ENCODE peak calls at places on chromosomes 1 and 21, in four cellular contexts. One of them, this sample, is unnamed.

GRCh38 chr1:101237229-101237837 is 514 bp downstream of the S1PR1 start:
- DNase-seq in HepG2: no peak
- DNase-seq in GM12878: peak; percentile 45
- DNase-seq in K562: no peak
- DNase-seq in this sample: peak; percentile 19

GRCh38 chr1:221025391-221026355 is 146.4 kb downstream of the HLX start:
- DNase-seq in GM12878: no peak
- DNase-seq in K562: no peak
- DNase-seq in HepG2: no peak
- DNase-seq in this sample: no peak

GRCh38 chr1:51506537-51506936 is 12.5 kb downstream of the EPS15 start:
- DNase-seq in HepG2: no peak
- DNase-seq in K562: no peak
- DNase-seq in GM12878: no peak
- DNase-seq in this sample: no peak

GRCh38 chr1:33219886-33220661 is 36.2 kb upstream of the ZNF362 start:
- DNase-seq in HepG2: no peak
- DNase-seq in GM12878: no peak
- DNase-seq in K562: no peak
- DNase-seq in this sample: peak; percentile 16

GRCh38 chr1:241990040-241990439 is 8.9 kb downstream of the MAP1LC3C start:
- DNase-seq in K562: peak; percentile 48
- DNase-seq in HepG2: no peak
- DNase-seq in GM12878: no peak
- DNase-seq in this sample: peak; percentile 47

GRCh38 chr1:43622471-43622870 is 27.5 kb upstream of the KDM4A start:
- DNase-seq in K562: no peak
- DNase-seq in HepG2: no peak
- DNase-seq in GM12878: no peak
- DNase-seq in this sample: no peak

GRCh38 chr21:27076035-27076434 is 109.1 kb upstream of the ADAMTS5 start:
- DNase-seq in HepG2: no peak
- DNase-seq in K562: no peak
- DNase-seq in GM12878: no peak
- DNase-seq in this sample: no peak

GRCh38 chr1:117371436-117372151 is 4.3 kb downstream of the MAN1A2 start:
- DNase-seq in GM12878: no peak
- DNase-seq in HepG2: no peak
- DNase-seq in K562: no peak
- DNase-seq in this sample: peak; percentile 40

GRCh38 chr1:201665036-201665435 is 126.1 kb downstream of the NAV1 start:
- DNase-seq in K562: no peak
- DNase-seq in HepG2: no peak
- DNase-seq in GM12878: no peak
- DNase-seq in this sample: no peak

DNA sequence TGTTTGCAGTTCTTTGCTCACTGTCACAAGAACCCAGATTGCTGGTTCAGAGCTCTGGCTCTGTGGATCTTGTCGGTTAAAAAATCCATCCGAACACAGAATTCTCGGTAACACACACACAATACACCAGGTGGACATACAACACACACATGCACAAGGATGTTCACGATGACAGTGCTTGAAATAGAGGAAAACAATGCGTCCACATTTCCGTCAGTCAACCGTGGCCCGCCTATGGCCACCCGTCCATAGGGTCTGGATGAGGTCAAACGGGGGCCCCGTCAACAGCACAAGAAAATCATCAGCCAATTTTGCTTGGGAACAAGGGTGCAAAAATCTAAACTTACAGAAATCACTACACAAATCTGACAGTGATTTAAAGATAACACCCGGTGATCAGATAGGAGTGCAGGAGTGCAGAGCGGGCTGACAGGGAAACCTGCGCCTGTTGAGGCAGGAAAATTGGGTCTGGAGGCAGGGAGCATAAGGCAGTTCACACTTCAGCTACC is 50.4 kb upstream of the SLC19A1 start:
- DNase-seq in HepG2: no peak
- DNase-seq in GM12878: no peak
- DNase-seq in K562: no peak
- DNase-seq in this sample: no peak
- TF ChIP-seq JUNB in HepG2: no peak
- TF ChIP-seq JUNB in GM12878: no peak
- TF ChIP-seq JUNB in K562: no peak
- TF ChIP-seq JUNB in this sample: no peak

GRCh38 chr1:6799499-6799898 is 14.2 kb downstream of the CAMTA1 start:
- DNase-seq in HepG2: no peak
- DNase-seq in K562: no peak
- DNase-seq in GM12878: no peak
- DNase-seq in this sample: no peak
- H2AFZ ChIP-seq in HepG2: no peak overlapping the region
- H2AFZ ChIP-seq in K562: no peak overlapping the region
- H2AFZ ChIP-seq in GM12878: no peak overlapping the region
- H2AFZ ChIP-seq in this sample: no peak overlapping the region

GRCh38 chr21:43269981-43270670 is 101.3 kb downstream of the CRYAA start:
- DNase-seq in HepG2: no peak
- DNase-seq in K562: no peak
- DNase-seq in GM12878: no peak
- DNase-seq in this sample: no peak

GRCh38 chr21:43268086-43268803 is 99.4 kb downstream of the CRYAA start:
- DNase-seq in GM12878: no peak
- DNase-seq in K562: no peak
- DNase-seq in HepG2: peak; percentile 39
- DNase-seq in this sample: no peak

GRCh38 chr21:43268804-43269186 is 100.0 kb downstream of the CRYAA start:
- DNase-seq in HepG2: no peak
- DNase-seq in GM12878: no peak
- DNase-seq in K562: no peak
- DNase-seq in this sample: no peak

GRCh38 chr21:43270800-43271261 is 102.0 kb downstream of the CRYAA start:
- DNase-seq in HepG2: no peak
- DNase-seq in GM12878: no peak
- DNase-seq in K562: no peak
- DNase-seq in this sample: no peak

GRCh38 chr21:43269461-43269860 is 100.7 kb downstream of the CRYAA start:
- DNase-seq in GM12878: no peak
- DNase-seq in K562: peak; percentile 68
- DNase-seq in HepG2: no peak
- DNase-seq in this sample: peak; percentile 59
- TF ChIP-seq JUNB in GM12878: no peak
- TF ChIP-seq JUNB in K562: no peak
- TF ChIP-seq JUNB in HepG2: no peak
- TF ChIP-seq JUNB in this sample: no peak

DNA sequence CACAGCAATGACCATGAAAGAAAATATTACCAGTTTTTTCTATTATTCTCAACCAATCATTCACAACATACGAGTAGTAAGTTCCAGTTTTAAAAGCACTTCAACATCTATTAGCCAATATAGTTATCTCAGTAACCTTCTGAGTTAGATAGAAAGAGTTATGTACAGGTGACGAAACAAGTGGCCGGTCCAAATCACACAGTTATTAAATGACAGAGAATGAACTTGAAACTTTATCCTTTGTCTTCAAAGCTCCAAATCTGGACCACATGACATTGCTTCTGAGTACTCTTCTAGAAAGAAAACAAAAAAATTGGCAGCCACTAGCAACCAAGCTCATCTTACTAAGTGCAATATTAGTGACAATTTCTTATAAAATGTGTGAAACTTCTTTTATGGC is 393.8 kb downstream of the OMA1 start:
- DNase-seq in HepG2: no peak
- DNase-seq in K562: no peak
- DNase-seq in GM12878: no peak
- DNase-seq in this sample: no peak
- H2AFZ ChIP-seq in HepG2: no peak overlapping the region
- H2AFZ ChIP-seq in K562: no peak overlapping the region
- H2AFZ ChIP-seq in GM12878: no peak overlapping the region
- H2AFZ ChIP-seq in this sample: no peak overlapping the region

GRCh38 chr1:159925713-159926066 is 383 bp upstream of the TAGLN2 start:
- DNase-seq in HepG2: no peak
- DNase-seq in K562: peak; percentile 47
- DNase-seq in GM12878: no peak
- DNase-seq in this sample: no peak
- TF ChIP-seq JUNB in HepG2: no peak
- TF ChIP-seq JUNB in K562: no peak
- TF ChIP-seq JUNB in GM12878: no peak
- TF ChIP-seq JUNB in this sample: no peak